ENCODE peak calls at places on chromosomes 3 and 15, in ten cellular contexts. L is HAP-1; Z is neural progenitor cell; B is body of pancreas; I is DND-41; X is NT2/D1; N is right atrium auricular region; F is GM23248; U is PC-3; P is naive thymus-derived CD4-positive, alpha-beta T cell. R is an unnamed sample. For H3K9me3, the result is how much of the 10 kb centered on the place peaks cover.

GRCh38 chr15:63094495-63094931 is 27.1 kb upstream of the LACTB start:
- DNase-seq in L (no peak), Z (no peak), B (no peak), I (no peak), X (no peak), N (no peak), F (peak), U (no peak), P (no peak), R (no peak)

GRCh38 chr3:41574900-41575299 is 375.6 kb downstream of the CTNNB1 start:
- DNase-seq in L (no peak), Z (peak), B (no peak), I (no peak), X (no peak), N (no peak), F (no peak), U (peak), P (no peak), R (no peak)

GRCh38 chr3:114389156-114389555 is 95.3 kb downstream of the TIGIT start:
- DNase-seq in L (no peak), Z (no peak), B (no peak), I (peak), X (no peak), N (no peak), F (no peak), U (no peak), P (peak), R (no peak)

GRCh38 chr3:40720863-40721262 is 196.1 kb downstream of the ZNF621 start:
- DNase-seq in L (no peak), Z (peak), B (no peak), I (no peak), X (no peak), N (no peak), F (no peak), U (no peak), P (no peak), R (no peak)

GRCh38 chr15:39304931-39305728 is 275.7 kb upstream of the THBS1 start:
- DNase-seq in L (no peak), Z (no peak), B (no peak), I (no peak), X (no peak), N (no peak), F (no peak), U (no peak), P (no peak), R (no peak)

GRCh38 chr3:188693435-188693834 is 478.3 kb upstream of the TPRG1 start:
- DNase-seq in L (no peak), Z (no peak), B (no peak), I (no peak), X (no peak), N (no peak), F (no peak), U (no peak), P (no peak), R (no peak)

GRCh38 chr3:188262913-188263683 is 109.1 kb downstream of the LPP start:
- DNase-seq in L (peak), Z (no peak), B (no peak), I (no peak), X (no peak), N (no peak), F (peak), U (peak), P (no peak), R (no peak)

GRCh38 chr3:58009749-58010535 is 1.7 kb downstream of the FLNB start:
- DNase-seq in L (no peak), Z (no peak), B (peak), I (no peak), X (no peak), N (no peak), F (peak), U (peak), P (no peak), R (no peak)

GRCh38 chr15:22895465-22896190 is 57.2 kb downstream of the NIPA2 start:
- DNase-seq in L (no peak), Z (no peak), B (no peak), I (no peak), X (no peak), N (no peak), F (peak), U (peak), P (no peak), R (no peak)

GRCh38 chr15:101182215-101182614 is 69.6 kb downstream of the CHSY1 start:
- DNase-seq in L (no peak), Z (no peak), B (no peak), I (no peak), X (no peak), N (no peak), F (no peak), U (no peak), P (no peak), R (no peak)

GRCh38 chr3:195005251-195005620 is 265.7 kb downstream of the XXYLT1 start:
- DNase-seq in L (no peak), Z (no peak), B (no peak), I (no peak), X (no peak), N (no peak), F (no peak), U (no peak), P (no peak), R (no peak)

GRCh38 chr15:62802612-62803011 is 239.9 kb upstream of the TPM1 start:
- DNase-seq in L (no peak), Z (no peak), B (no peak), I (no peak), X (no peak), N (no peak), F (no peak), U (no peak), P (no peak), R (no peak)

GRCh38 chr3:107928084-107928445 is 162.8 kb downstream of the CD47 start:
- DNase-seq in L (no peak), Z (no peak), B (no peak), I (no peak), X (no peak), N (no peak), F (peak), U (peak), P (peak), R (no peak)

GRCh38 chr3:38522002-38522401 is 25.9 kb downstream of the EXOG start:
- DNase-seq in L (no peak), Z (no peak), B (no peak), I (no peak), X (no peak), N (no peak), F (no peak), U (no peak), P (no peak), R (no peak)

GRCh38 chr15:60912984-60913697 is 316.0 kb downstream of the RORA start:
- DNase-seq in L (no peak), Z (no peak), B (peak), I (no peak), X (peak), N (no peak), F (no peak), U (no peak), P (no peak), R (no peak)

GRCh38 chr3:13916375-13916774 is 36.5 kb upstream of the WNT7A start:
- DNase-seq in L (no peak), Z (no peak), B (no peak), I (no peak), X (no peak), N (no peak), F (no peak), U (no peak), P (no peak), R (no peak)
- H3K9me3 ChIP-seq in L (under half), Z (under half), B (under half), I (under half), X (under half), N (under half), F (under half), U (under half), P (half or more), R (under half)

GRCh38 chr3:98528474-98529346 is 3.1 kb upstream of the GPR15 start:
- DNase-seq in L (no peak), Z (peak), B (no peak), I (no peak), X (no peak), N (no peak), F (no peak), U (no peak), P (no peak), R (no peak)
- H3K9me3 ChIP-seq in L (under half), Z (under half), B (under half), I (under half), X (under half), N (under half), F (under half), U (under half), P (under half), R (under half)

GRCh38 chr15:56232058-56232457 is 11.6 kb downstream of the RFX7 start:
- DNase-seq in L (no peak), Z (no peak), B (no peak), I (peak), X (no peak), N (no peak), F (no peak), U (no peak), P (no peak), R (no peak)
- H3K9me3 ChIP-seq in L (under half), Z (under half), B (under half), I (half or more), X (half or more), N (under half), F (under half), U (under half), P (under half), R (under half)

GRCh38 chr3:9146367-9147071 is 102.9 kb downstream of the SRGAP3 start:
- DNase-seq in L (no peak), Z (no peak), B (no peak), I (peak), X (no peak), N (no peak), F (no peak), U (no peak), P (no peak), R (no peak)
- H3K9me3 ChIP-seq in L (under half), Z (under half), B (under half), I (under half), X (under half), N (under half), F (under half), U (under half), P (under half), R (under half)

GRCh38 chr3:155248531-155249187 is 44.8 kb downstream of the STRIT1 start:
- DNase-seq in L (no peak), Z (no peak), B (no peak), I (no peak), X (no peak), N (no peak), F (no peak), U (no peak), P (no peak), R (no peak)

GRCh38 chr3:155254445-155254844 is 39.0 kb downstream of the STRIT1 start:
- DNase-seq in L (no peak), Z (no peak), B (no peak), I (no peak), X (no peak), N (no peak), F (no peak), U (no peak), P (no peak), R (no peak)

GRCh38 chr3:155252021-155252420 is 41.5 kb downstream of the STRIT1 start:
- DNase-seq in L (no peak), Z (no peak), B (no peak), I (no peak), X (no peak), N (no peak), F (no peak), U (no peak), P (no peak), R (no peak)

GRCh38 chr3:155252535-155252934 is 40.9 kb downstream of the STRIT1 start:
- DNase-seq in L (no peak), Z (no peak), B (no peak), I (no peak), X (no peak), N (no peak), F (peak), U (peak), P (no peak), R (no peak)
- H3K9me3 ChIP-seq in L (under half), Z (under half), B (under half), I (under half), X (under half), N (under half), F (under half), U (under half), P (under half), R (under half)